ENCODE peak calls at places on chromosomes 16 and 17, in eight cellular contexts. One of them, this sample, is unnamed.

GRCh38 chr17:66255527-66255971 is 26.3 kb upstream of the APOH start:
- DNase-seq in AG10803: no peak
- DNase-seq in activated T-helper 1 cell treated with Interleukin-2 at 50 U/mL for 16 hours: no peak
- DNase-seq in OCI-LY7: no peak
- DNase-seq in posterior cingulate gyrus: no peak
- DNase-seq in NCI-H1417: no peak
- DNase-seq in fibroblast of the aortic adventitia: no peak
- DNase-seq in neural progenitor cell: no peak
- DNase-seq in this sample: no peak

GRCh38 chr17:58136669-58137279 is 11.4 kb upstream of the OR4D1 start:
- DNase-seq in fibroblast of the aortic adventitia: no peak
- DNase-seq in posterior cingulate gyrus: no peak
- DNase-seq in NCI-H1417: no peak
- DNase-seq in activated T-helper 1 cell treated with Interleukin-2 at 50 U/mL for 16 hours: no peak
- DNase-seq in AG10803: no peak
- DNase-seq in neural progenitor cell: peak
- DNase-seq in OCI-LY7: peak
- DNase-seq in this sample: no peak

GRCh38 chr17:17298108-17298507 is 5.1 kb upstream of the NT5M start:
- DNase-seq in posterior cingulate gyrus: no peak
- DNase-seq in NCI-H1417: no peak
- DNase-seq in AG10803: peak
- DNase-seq in activated T-helper 1 cell treated with Interleukin-2 at 50 U/mL for 16 hours: no peak
- DNase-seq in fibroblast of the aortic adventitia: no peak
- DNase-seq in neural progenitor cell: no peak
- DNase-seq in OCI-LY7: no peak
- DNase-seq in this sample: no peak

GRCh38 chr16:78896280-78896679 is 704.3 kb downstream of the MAF start:
- DNase-seq in activated T-helper 1 cell treated with Interleukin-2 at 50 U/mL for 16 hours: no peak
- DNase-seq in NCI-H1417: no peak
- DNase-seq in OCI-LY7: no peak
- DNase-seq in neural progenitor cell: no peak
- DNase-seq in AG10803: no peak
- DNase-seq in posterior cingulate gyrus: no peak
- DNase-seq in fibroblast of the aortic adventitia: no peak
- DNase-seq in this sample: peak

GRCh38 chr16:24971718-24972117 is 43.5 kb downstream of the ARHGAP17 start:
- DNase-seq in activated T-helper 1 cell treated with Interleukin-2 at 50 U/mL for 16 hours: no peak
- DNase-seq in OCI-LY7: no peak
- DNase-seq in posterior cingulate gyrus: no peak
- DNase-seq in fibroblast of the aortic adventitia: no peak
- DNase-seq in neural progenitor cell: no peak
- DNase-seq in AG10803: no peak
- DNase-seq in NCI-H1417: no peak
- DNase-seq in this sample: no peak

GRCh38 chr17:12342161-12342560 is 321.5 kb downstream of the MAP2K4 start:
- DNase-seq in NCI-H1417: no peak
- DNase-seq in activated T-helper 1 cell treated with Interleukin-2 at 50 U/mL for 16 hours: no peak
- DNase-seq in posterior cingulate gyrus: no peak
- DNase-seq in OCI-LY7: no peak
- DNase-seq in AG10803: no peak
- DNase-seq in neural progenitor cell: no peak
- DNase-seq in fibroblast of the aortic adventitia: no peak
- DNase-seq in this sample: no peak

GRCh38 chr16:22195695-22196558 is 10.2 kb upstream of the EEF2K start:
- DNase-seq in neural progenitor cell: peak
- DNase-seq in NCI-H1417: peak
- DNase-seq in AG10803: peak
- DNase-seq in posterior cingulate gyrus: peak
- DNase-seq in activated T-helper 1 cell treated with Interleukin-2 at 50 U/mL for 16 hours: peak
- DNase-seq in OCI-LY7: peak
- DNase-seq in fibroblast of the aortic adventitia: peak
- DNase-seq in this sample: peak

GRCh38 chr16:8885674-8886592 is 3.8 kb downstream of the LITAFD start:
- DNase-seq in fibroblast of the aortic adventitia: peak
- DNase-seq in activated T-helper 1 cell treated with Interleukin-2 at 50 U/mL for 16 hours: no peak
- DNase-seq in OCI-LY7: no peak
- DNase-seq in neural progenitor cell: peak
- DNase-seq in NCI-H1417: peak
- DNase-seq in posterior cingulate gyrus: no peak
- DNase-seq in AG10803: no peak
- DNase-seq in this sample: no peak